ENCODE peak calls at places on chromosomes 5 and 9, in five cellular contexts. L is EL; I is lung; F is stimulated activated CD8-positive, alpha-beta memory T cell treated with anti-CD3 and anti-CD28 coated beads, Interleukin-12 subunit alpha, Interleukin-12 subunit beta, amount 100 ng/mL, for 4 hours; W is stimulated activated naive CD8-positive, alpha-beta T cell treated with anti-CD3 and anti-CD28 coated beads, Interleukin-15, amount 100 ng/mL, for 72 hours. O is an unnamed sample.

GRCh38 chr5:5414999-5415398 is 7.5 kb upstream of the ICE1 start:
- DNase-seq in W (no peak), L (no peak), F (no peak), I (no peak), O (no peak)

GRCh38 chr5:136192015-136192525 is 892 bp downstream of the SMIM32 start:
- DNase-seq in W (no peak), F (no peak), I (no peak), L (no peak), O (peak; percentile 64)

GRCh38 chr5:919356-920000 is 26.8 kb downstream of the TRIP13 start:
- DNase-seq in L (no peak), I (no peak), F (no peak), W (no peak), O (no peak)

GRCh38 chr9:92618633-92619225 is 51.2 kb downstream of the IPPK start:
- DNase-seq in I (no peak), F (no peak), W (no peak), L (no peak), O (no peak)

GRCh38 chr5:180784497-180785097 is 18.0 kb downstream of the MGAT1 start:
- DNase-seq in W (peak; percentile 75), L (peak; percentile 85), I (peak; percentile 78), F (peak; percentile 41), O (peak; percentile 91)

GRCh38 chr5:179345179-179345428 is 157 bp downstream of the ADAMTS2 start:
- DNase-seq in L (no peak), I (no peak), W (no peak), F (no peak), O (no peak)

GRCh38 chr5:178399723-178400115 is 167.1 kb upstream of the PHYKPL start:
- DNase-seq in F (no peak), W (no peak), I (no peak), L (no peak), O (peak; percentile 31)

GRCh38 chr5:111746791-111747190 is 10.2 kb downstream of the NREP start:
- DNase-seq in I (no peak), F (no peak), W (no peak), L (no peak), O (no peak)

GRCh38 chr5:72427488-72428437 is 79.4 kb downstream of the ZNF366 start:
- DNase-seq in I (no peak), W (no peak), L (peak; percentile 59), F (no peak), O (no peak)

GRCh38 chr9:120531683-120532300 is 48.2 kb downstream of the CDK5RAP2 start:
- DNase-seq in F (no peak), W (no peak), I (peak; percentile 46), L (peak; percentile 34), O (no peak)

GRCh38 chr5:80237243-80237642 is 18.6 kb downstream of the SERINC5 start:
- DNase-seq in F (no peak), I (no peak), W (no peak), L (no peak), O (no peak)

GRCh38 chr9:113471566-113471965 is 8.0 kb downstream of the RGS3 start:
- DNase-seq in I (no peak), L (no peak), F (no peak), W (no peak), O (no peak)

GRCh38 chr5:52605317-52605991 is 182.3 kb upstream of the ITGA1 start:
- DNase-seq in W (no peak), L (no peak), F (no peak), I (no peak), O (no peak)